ENCODE peak calls at places on chromosomes 1 and 21, in eight cellular contexts. X is neural progenitor cell, F is A549, I is adrenal gland, G is breast epithelium, A is spleen, P is uterus, O is upper lobe of right lung. J is an unnamed sample. For H3K4me1 and H3K9me3, the result is how much of the 10 kb centered on the place peaks cover.

GRCh38 chr1:199551967-199552565 is 475.4 kb upstream of the NR5A2 start:
- DNase-seq in X (peak), F (peak), A (no peak), I (peak), P (no peak), G (no peak), O (no peak), J (no peak)

GRCh38 chr1:64033667-64034215 is 169.7 kb upstream of the UBE2U start:
- DNase-seq in I (no peak), P (peak), G (no peak), O (no peak), F (no peak), X (no peak), A (no peak), J (no peak)

GRCh38 chr1:195831789-195832188 is 776.5 kb downstream of the KCNT2 start:
- DNase-seq in P (no peak), I (no peak), O (no peak), X (no peak), F (no peak), G (no peak), A (no peak), J (no peak)

GRCh38 chr21:42579456-42580075 is 65.9 kb downstream of the SLC37A1 start:
- DNase-seq in A (peak), X (no peak), G (no peak), P (no peak), O (no peak), F (no peak), I (no peak), J (no peak)

GRCh38 chr1:66048011-66048410 is 255.3 kb downstream of the PDE4B start:
- DNase-seq in G (no peak), F (no peak), O (no peak), I (no peak), X (no peak), P (no peak), A (no peak), J (no peak)

GRCh38 chr1:226664413-226665101 is 74.5 kb downstream of the ITPKB start:
- DNase-seq in I (no peak), F (no peak), G (no peak), X (no peak), O (no peak), A (peak), P (peak), J (peak)

GRCh38 chr21:36791150-36791549 is 92.2 kb downstream of the SIM2 start:
- DNase-seq in F (no peak), G (no peak), X (no peak), P (no peak), A (no peak), I (no peak), O (no peak), J (no peak)

GRCh38 chr1:41590331-41590730 is 105.8 kb upstream of the EDN2 start:
- DNase-seq in A (no peak), X (no peak), P (no peak), F (no peak), I (no peak), O (no peak), G (no peak), J (no peak)

GRCh38 chr1:12398479-12398878 is 168.6 kb downstream of the VPS13D start:
- DNase-seq in O (no peak), F (no peak), A (no peak), I (no peak), X (no peak), G (no peak), P (no peak), J (no peak)

GRCh38 chr1:213325482-213325881 is 274.4 kb downstream of the RPS6KC1 start:
- DNase-seq in A (no peak), P (no peak), X (no peak), O (no peak), G (no peak), F (no peak), I (no peak), J (no peak)

GRCh38 chr1:172895050-172895460 is 155.7 kb downstream of the TNFSF18 start:
- DNase-seq in O (no peak), X (no peak), F (no peak), I (no peak), G (no peak), A (no peak), P (no peak), J (no peak)

GRCh38 chr1:46171351-46171750 is 3.5 kb upstream of the TSPAN1 start:
- DNase-seq in P (peak), G (no peak), O (peak), I (no peak), X (no peak), F (no peak), A (no peak), J (no peak)

GRCh38 chr1:181630838-181631237 is 147.5 kb downstream of the CACNA1E start:
- DNase-seq in O (peak), G (peak), X (no peak), P (no peak), F (no peak), I (no peak), A (no peak), J (no peak)

GRCh38 chr1:151935154-151935553 is 25.8 kb upstream of the THEM4 start:
- DNase-seq in P (no peak), O (no peak), A (no peak), G (no peak), I (no peak), F (no peak), X (no peak), J (no peak)

GRCh38 chr21:35927262-35927661 is 133.1 kb downstream of the SETD4 start:
- DNase-seq in P (no peak), A (no peak), F (no peak), X (no peak), O (no peak), I (no peak), G (no peak), J (no peak)

GRCh38 chr1:180043785-180044184 is 89.2 kb downstream of the CEP350 start:
- DNase-seq in F (no peak), P (no peak), G (no peak), O (no peak), A (no peak), I (no peak), X (no peak), J (no peak)

GRCh38 chr1:118842462-118843201 is 145.5 kb downstream of the TBX15 start:
- DNase-seq in A (no peak), F (no peak), I (no peak), X (peak), P (no peak), G (no peak), O (peak), J (no peak)

GRCh38 chr1:53878492-53879105 is 11.0 kb downstream of the YIPF1 start:
- DNase-seq in I (no peak), P (no peak), A (no peak), G (no peak), F (peak), X (peak), O (no peak), J (no peak)

GRCh38 chr21:38910390-38911008 is 104.8 kb downstream of the ETS2 start:
- DNase-seq in X (no peak), G (peak), I (no peak), O (no peak), P (no peak), F (no peak), A (no peak), J (no peak)

GRCh38 chr1:243956448-243956847 is 94.6 kb upstream of the ZBTB18 start:
- DNase-seq in O (no peak), G (no peak), I (no peak), A (no peak), X (no peak), F (no peak), P (no peak), J (no peak)

GRCh38 chr1:68703921-68704354 is 207.1 kb upstream of the DEPDC1 start:
- DNase-seq in A (no peak), P (no peak), F (no peak), G (no peak), I (no peak), X (no peak), O (no peak), J (no peak)

GRCh38 chr1:89724369-89725015 is 91.6 kb downstream of the LRRC8C start:
- DNase-seq in O (no peak), A (peak), I (no peak), X (no peak), P (no peak), G (no peak), F (no peak), J (no peak)

GRCh38 chr1:199743227-199743626 is 284.3 kb upstream of the NR5A2 start:
- DNase-seq in P (no peak), F (no peak), G (no peak), I (no peak), X (no peak), A (no peak), O (no peak), J (no peak)

GRCh38 chr1:246068619-246069509 is 438.2 kb downstream of the SMYD3 start:
- DNase-seq in X (no peak), F (no peak), I (no peak), O (no peak), P (no peak), G (no peak), A (no peak), J (no peak)

GRCh38 chr1:61654067-61654466 is 70.9 kb downstream of the TM2D1 start:
- DNase-seq in F (no peak), X (no peak), O (no peak), A (no peak), G (no peak), I (no peak), P (no peak), J (no peak)

DNA sequence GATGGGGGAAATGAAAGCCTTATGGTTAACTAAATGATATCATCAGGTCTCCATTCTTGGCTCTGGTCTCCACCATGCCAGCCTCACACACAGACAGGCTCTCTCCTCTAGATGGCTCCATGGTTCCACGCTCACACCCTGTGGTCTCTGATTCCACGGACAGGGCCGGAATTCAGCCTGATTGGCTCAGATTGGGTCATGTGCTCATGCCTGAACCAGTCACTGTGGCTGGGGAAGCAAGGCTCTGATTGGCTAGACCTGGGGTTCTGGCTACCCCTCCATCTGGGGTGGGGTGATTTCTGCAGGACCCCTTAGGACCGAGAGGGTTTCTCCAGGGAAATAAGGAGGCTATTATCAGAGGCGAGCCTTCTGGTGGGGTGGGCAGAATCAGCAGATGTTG is 277.0 kb downstream of the PTPRU start:
- DNase-seq in P (no peak), A (peak), I (no peak), G (no peak), O (no peak), X (peak), F (peak), J (no peak)
- TF ChIP-seq CTCF in P (no peak), A (no peak), I (peak), G (no peak), O (peak), X (peak), F (peak), J (no peak)

DNA sequence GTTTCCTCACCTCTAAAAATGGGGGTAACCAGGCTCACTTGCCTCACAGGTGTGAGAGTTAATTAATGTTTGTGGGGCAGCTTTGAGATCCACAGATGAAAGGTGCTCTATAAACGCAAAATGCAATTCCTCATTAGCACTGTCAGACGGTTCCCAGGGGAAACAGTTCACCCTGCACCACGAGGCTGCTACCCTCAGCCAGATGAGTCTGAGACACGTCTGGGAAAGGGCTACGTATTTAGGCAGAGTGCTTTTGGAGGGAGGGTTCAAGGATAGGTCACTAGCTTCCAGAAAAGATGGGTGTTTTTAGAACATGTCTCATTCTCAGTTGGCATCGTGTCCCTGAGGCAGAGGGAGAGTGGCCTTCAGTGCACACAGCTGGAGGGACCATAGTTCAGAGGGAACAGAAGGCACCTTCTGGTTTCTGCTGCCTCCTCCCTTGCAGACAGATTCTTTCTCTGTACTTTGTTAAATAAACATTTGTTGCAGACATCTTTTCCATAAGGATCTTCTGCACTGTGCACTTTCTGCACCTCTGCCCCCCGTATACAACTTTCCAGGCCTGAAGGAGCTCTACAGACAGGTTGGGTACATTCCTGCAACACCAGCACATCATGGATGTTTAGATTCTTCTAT is 139.9 kb downstream of the CLIC6 start:
- DNase-seq in P (no peak), F (no peak), G (no peak), A (no peak), O (no peak), X (no peak), I (no peak), J (no peak)
- H3K4me1 ChIP-seq in P (under half), F (half or more), G (under half), A (under half), O (under half), X (under half), I (under half), J (under half)

DNA sequence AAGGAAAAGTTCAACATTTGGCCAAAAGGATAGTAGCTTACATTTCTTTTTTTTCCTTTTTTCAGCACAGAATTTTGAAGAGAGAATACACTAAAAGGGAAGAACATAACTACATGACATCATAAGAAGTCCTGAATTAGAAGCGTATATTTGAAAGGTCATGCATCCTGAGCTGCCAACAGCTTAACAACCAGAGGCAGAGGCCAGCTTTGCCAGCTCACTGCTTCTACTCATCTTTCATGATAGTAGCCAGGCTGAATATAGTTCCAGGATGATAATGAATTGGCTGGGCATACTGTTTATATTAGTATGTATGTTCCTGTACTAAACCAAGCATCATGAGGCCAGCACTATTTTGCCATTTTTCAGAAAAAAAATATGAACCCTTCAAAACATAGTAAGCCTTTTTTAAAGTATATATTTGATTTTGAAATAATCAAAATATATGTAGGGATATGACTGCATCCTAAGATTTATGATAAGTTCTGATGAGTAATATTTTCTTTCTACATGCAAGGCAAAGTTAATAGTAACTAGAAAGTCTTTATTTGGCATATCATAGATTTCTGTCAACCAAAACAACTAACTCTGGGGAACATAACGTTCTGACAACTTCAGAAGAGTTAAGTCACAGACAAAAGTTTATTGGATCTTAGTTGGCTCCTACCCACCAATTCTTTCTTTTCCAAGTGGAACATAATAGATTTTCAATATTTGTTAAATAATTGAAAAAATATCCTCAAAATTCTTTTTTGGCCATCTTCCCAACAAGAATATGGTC is 123.2 kb downstream of the DPYD start:
- DNase-seq in I (no peak), P (peak), O (no peak), X (no peak), F (no peak), G (no peak), A (no peak), J (no peak)
- H3K9me3 ChIP-seq in I (under half), P (under half), O (under half), X (under half), F (under half), G (under half), A (under half), J (under half)

DNA sequence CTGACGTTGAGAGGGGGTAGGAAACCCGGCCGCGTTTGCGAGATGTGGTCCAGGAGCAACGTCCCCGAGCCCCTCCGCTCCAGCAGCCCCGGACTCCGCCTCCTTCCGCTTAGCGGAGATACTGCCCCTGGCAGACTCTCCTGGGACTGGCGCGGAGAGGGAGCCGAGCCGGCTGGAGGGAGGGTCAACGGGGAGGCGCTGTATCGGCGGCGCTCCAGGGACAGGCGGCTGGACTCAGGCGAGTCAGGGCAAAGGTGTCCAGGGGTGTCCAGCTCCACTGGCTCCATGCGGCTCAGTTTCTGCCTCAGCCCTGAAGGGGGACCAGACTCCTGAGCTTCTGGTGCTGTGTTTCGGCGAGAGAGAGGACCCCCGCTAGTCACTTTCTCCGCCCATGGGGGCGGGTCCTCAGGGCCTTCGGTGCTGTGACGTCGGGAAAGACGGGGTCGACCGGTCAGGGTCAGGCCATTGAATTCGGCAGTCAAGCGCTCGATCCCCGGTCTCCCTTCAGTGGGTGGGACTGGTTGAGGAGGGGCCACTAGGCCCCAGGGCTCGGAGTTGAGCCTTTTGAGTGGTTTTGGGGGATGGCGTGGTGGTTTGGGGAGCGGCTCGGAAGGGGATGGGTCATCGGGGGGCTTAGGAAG is 2.8 kb upstream of the LIX1L start:
- DNase-seq in P (peak), G (peak), O (peak), X (peak), I (peak), A (peak), F (peak), J (peak)
- TF ChIP-seq CTCF in P (peak), G (no peak), O (peak), X (peak), I (peak), A (peak), F (no peak), J (peak)

GRCh38 chr1:233240839-233241682 is 54.5 kb downstream of the PCNX2 start:
- DNase-seq in I (peak), G (peak), A (peak), F (peak), P (peak), X (peak), O (peak), J (peak)

GRCh38 chr1:233242827-233243483 is 52.6 kb downstream of the PCNX2 start:
- DNase-seq in A (no peak), X (no peak), I (no peak), F (no peak), G (no peak), O (no peak), P (no peak), J (no peak)

GRCh38 chr1:233244183-233244582 is 51.3 kb downstream of the PCNX2 start:
- DNase-seq in P (no peak), I (no peak), F (peak), G (no peak), A (no peak), X (no peak), O (no peak), J (no peak)

GRCh38 chr1:233240367-233240766 is 55.2 kb downstream of the PCNX2 start:
- DNase-seq in A (no peak), O (no peak), I (no peak), X (no peak), P (no peak), G (no peak), F (no peak), J (no peak)

DNA sequence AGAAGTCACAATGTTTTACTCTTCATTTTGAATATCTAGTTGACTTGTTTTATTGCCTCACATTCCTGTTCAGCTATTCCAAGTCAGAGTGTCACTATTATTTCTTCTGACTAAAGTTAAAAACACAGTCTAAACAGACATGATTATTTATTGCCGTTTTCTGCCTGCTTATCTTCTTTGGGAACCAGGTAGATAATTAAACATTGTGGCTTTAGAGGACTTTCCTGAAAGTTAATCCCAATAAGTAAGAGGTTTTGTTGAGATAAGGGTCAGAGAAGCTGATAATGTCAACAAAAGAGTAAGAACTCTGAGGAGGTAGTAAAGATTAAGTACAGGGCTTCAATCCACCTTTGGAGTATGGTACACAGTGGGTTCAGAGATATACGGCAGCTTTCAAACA is 53.7 kb downstream of the PCNX2 start:
- DNase-seq in X (no peak), P (no peak), A (no peak), F (no peak), I (no peak), G (no peak), O (no peak), J (no peak)
- H3K4me1 ChIP-seq in X (under half), P (under half), A (under half), F (under half), I (under half), G (under half), O (under half), J (under half)

GRCh38 chr1:106651028-106651752 is 405.3 kb upstream of the PRMT6 start:
- DNase-seq in G (no peak), F (no peak), X (no peak), I (no peak), A (no peak), P (no peak), O (no peak), J (no peak)
- H3K9me3 ChIP-seq in G (under half), F (under half), X (under half), I (under half), A (under half), P (under half), O (under half), J (under half)

GRCh38 chr1:155244368-155245162 is 10.7 kb downstream of the ENTREP3 start:
- DNase-seq in X (peak), P (peak), I (peak), G (peak), A (peak), O (peak), F (peak), J (peak)
- TF ChIP-seq CTCF in X (peak), P (peak), I (peak), G (peak), A (peak), O (peak), F (no peak), J (no peak)

GRCh38 chr1:51296379-51297357 is 33.7 kb downstream of the TTC39A start:
- DNase-seq in F (peak), P (peak), G (peak), O (peak), A (peak), I (peak), X (peak), J (peak)
- H3K4me1 ChIP-seq in F (under half), P (under half), G (under half), O (under half), A (under half), I (under half), X (under half), J (under half)